ENCODE peak calls at places on chromosomes 2 and 18, in six cellular contexts. O, H, A, X, L and E are unnamed samples.

GRCh38 chr2:46434851-46435273 is 44.5 kb upstream of the TMEM247 start:
- DNase-seq in O (no peak), H (no peak), A (no peak), X (no peak), L (peak; percentile 30), E (no peak)

GRCh38 chr2:42795275-42795674 is 2.9 kb upstream of the HAAO start:
- DNase-seq in O (no peak), H (no peak), A (no peak), X (no peak), L (no peak), E (no peak)

GRCh38 chr2:75406138-75406537 is 154.6 kb downstream of the EVA1A start:
- DNase-seq in O (no peak), H (no peak), A (no peak), X (no peak), L (no peak), E (no peak)

GRCh38 chr18:8724452-8724851 is 19.1 kb downstream of the MTCL1 start:
- DNase-seq in O (no peak), H (no peak), A (no peak), X (no peak), L (no peak), E (no peak)

GRCh38 chr2:189393440-189394111 is 47.7 kb upstream of the WDR75 start:
- DNase-seq in O (no peak), H (no peak), A (peak; percentile 83), X (no peak), L (peak; percentile 90), E (no peak)

GRCh38 chr2:132760405-132760804 is 90.4 kb upstream of the LYPD1 start:
- DNase-seq in O (no peak), H (no peak), A (no peak), X (no peak), L (no peak), E (no peak)

GRCh38 chr2:100013892-100014677 is 128.3 kb downstream of the AFF3 start:
- DNase-seq in O (no peak), H (no peak), A (peak; percentile 96), X (peak; percentile 85), L (peak; percentile 81), E (no peak)

GRCh38 chr2:275457-275856 is 10.7 kb downstream of the ACP1 start:
- DNase-seq in O (no peak), H (no peak), A (no peak), X (no peak), L (no peak), E (no peak)

GRCh38 chr18:46281185-46282176 is 177.3 kb downstream of the HAUS1 start:
- DNase-seq in O (peak; percentile 53), H (peak; percentile 30), A (peak; percentile 68), X (peak; percentile 86), L (peak; percentile 83), E (peak; percentile 14)

GRCh38 chr2:44130441-44130840 is 38.2 kb upstream of the PPM1B start:
- DNase-seq in O (no peak), H (no peak), A (no peak), X (no peak), L (peak; percentile 40), E (no peak)

GRCh38 chr2:149597050-149598013 is 9.8 kb upstream of the MMADHC start:
- DNase-seq in O (peak; percentile 64), H (peak; percentile 44), A (peak; percentile 76), X (no peak), L (peak; percentile 94), E (peak; percentile 66)

GRCh38 chr2:21043744-21044532 is at the start of gene APOB:
- DNase-seq in O (no peak), H (no peak), A (peak; percentile 39), X (no peak), L (no peak), E (no peak)

GRCh38 chr2:161681043-161681442 is 56.8 kb downstream of the SLC4A10 start:
- DNase-seq in O (no peak), H (no peak), A (peak; percentile 1), X (no peak), L (peak; percentile 5), E (no peak)

GRCh38 chr2:68726608-68727367 is 7.8 kb upstream of the ARHGAP25 start:
- DNase-seq in O (peak; percentile 75), H (peak; percentile 82), A (peak; percentile 61), X (no peak), L (no peak), E (peak; percentile 78)

GRCh38 chr18:79343567-79344207 is 52.0 kb upstream of the NFATC1 start:
- DNase-seq in O (no peak), H (no peak), A (no peak), X (no peak), L (no peak), E (no peak)

GRCh38 chr2:238925816-238926215 is 77.9 kb downstream of the TWIST2 start:
- DNase-seq in O (no peak), H (no peak), A (no peak), X (peak; percentile 66), L (no peak), E (no peak)

GRCh38 chr2:207243601-207244000 is 77.9 kb upstream of the KLF7 start:
- DNase-seq in O (no peak), H (no peak), A (no peak), X (no peak), L (no peak), E (no peak)

GRCh38 chr2:42342061-42342794 is 18.8 kb downstream of the COX7A2L start:
- DNase-seq in O (no peak), H (no peak), A (peak; percentile 75), X (peak; percentile 88), L (peak; percentile 86), E (no peak)

GRCh38 chr2:235024191-235024611 is 72.4 kb downstream of the SH3BP4 start:
- DNase-seq in O (no peak), H (no peak), A (peak; percentile 93), X (no peak), L (no peak), E (no peak)

GRCh38 chr2:209913786-209914185 is 88.7 kb upstream of the RPE start:
- DNase-seq in O (no peak), H (no peak), A (no peak), X (no peak), L (no peak), E (no peak)

GRCh38 chr2:96509114-96509846 is 4.1 kb upstream of the NEURL3 start:
- DNase-seq in O (peak; percentile 37), H (peak; percentile 23), A (peak; percentile 92), X (peak; percentile 97), L (peak; percentile 90), E (peak; percentile 29)

GRCh38 chr2:187935126-187935525 is 356.5 kb upstream of the GULP1 start:
- DNase-seq in O (no peak), H (no peak), A (no peak), X (no peak), L (no peak), E (no peak)

GRCh38 chr2:177984739-177985138 is 87.8 kb downstream of the PDE11A start:
- DNase-seq in O (no peak), H (no peak), A (peak; percentile 36), X (no peak), L (peak; percentile 3), E (no peak)

GRCh38 chr2:11719230-11719977 is 27.0 kb upstream of the LPIN1 start:
- DNase-seq in O (no peak), H (no peak), A (no peak), X (no peak), L (no peak), E (no peak)